ENCODE peak calls at places on chromosomes 7 and 10, in six cellular contexts. J, Q, U, D, T and M are unnamed samples.

GRCh38 chr7:143884978-143885559 is 16.9 kb downstream of the TCAF1 start:
- DNase-seq in T (no peak), U (no peak), J (peak; percentile 72), D (no peak), Q (no peak), M (no peak)

GRCh38 chr7:39453743-39454355 is 112.4 kb upstream of the YAE1 start:
- DNase-seq in Q (peak; percentile 52), D (peak; percentile 13), J (no peak), U (peak; percentile 7), T (peak; percentile 30), M (peak; percentile 35)

GRCh38 chr7:147261693-147262092 is 1145.1 kb downstream of the CNTNAP2 start:
- DNase-seq in D (no peak), U (no peak), T (no peak), J (no peak), Q (no peak), M (no peak)

GRCh38 chr10:13659887-13660544 is 73.3 kb downstream of the PRPF18 start:
- DNase-seq in Q (peak; percentile 56), J (peak; percentile 57), T (peak; percentile 46), D (peak; percentile 44), U (peak; percentile 35), M (peak; percentile 38)

GRCh38 chr7:66013938-66014337 is 31.9 kb upstream of the GUSB start:
- DNase-seq in T (no peak), U (no peak), Q (no peak), D (no peak), J (peak; percentile 28), M (no peak)

GRCh38 chr10:17644485-17644964 is 574 bp downstream of the STAM start:
- DNase-seq in U (no peak), J (no peak), T (no peak), Q (no peak), D (no peak), M (no peak)

GRCh38 chr10:31819393-31819820 is 109.2 kb downstream of the ARHGAP12 start:
- DNase-seq in T (no peak), Q (no peak), J (no peak), U (no peak), D (no peak), M (no peak)

GRCh38 chr10:109018892-109019507 is 904.3 kb downstream of the XPNPEP1 start:
- DNase-seq in Q (no peak), T (no peak), D (no peak), J (no peak), U (no peak), M (no peak)

GRCh38 chr10:69160809-69161225 is 19.2 kb upstream of the SUPV3L1 start:
- DNase-seq in J (no peak), D (no peak), T (no peak), Q (no peak), U (no peak), M (no peak)

GRCh38 chr10:97676770-97677581 is 10.1 kb downstream of the AVPI1 start:
- DNase-seq in J (peak; percentile 23), U (peak; percentile 42), T (peak; percentile 25), Q (no peak), D (no peak), M (no peak)

GRCh38 chr7:1825877-1826741 is 156.0 kb downstream of the ELFN1 start:
- DNase-seq in Q (no peak), T (no peak), U (no peak), J (no peak), D (no peak), M (no peak)

GRCh38 chr10:13496931-13497330 is 31.9 kb downstream of the BEND7 start:
- DNase-seq in D (no peak), Q (no peak), U (no peak), T (no peak), J (no peak), M (no peak)

GRCh38 chr7:16847381-16847860 is 34.4 kb downstream of the AGR3 start:
- DNase-seq in Q (no peak), J (no peak), D (no peak), T (no peak), U (no peak), M (peak; percentile 50)